ENCODE peak calls at places on chromosomes 11 and 22, in eight cellular contexts. A, J, D, K, Y, L, X and G are unnamed samples.

GRCh38 chr11:123628936-123629683 is 25.3 kb downstream of the SCN3B start:
- DNase-seq in A (no peak), J (no peak), D (no peak), K (peak; percentile 64), Y (no peak), L (no peak), X (peak; percentile 82), G (no peak)

GRCh38 chr11:35158371-35159081 is 19.6 kb downstream of the CD44 start:
- DNase-seq in A (no peak), J (no peak), D (no peak), K (peak; percentile 56), Y (no peak), L (no peak), X (no peak), G (no peak)

GRCh38 chr22:43860831-43861230 is 1.5 kb downstream of the SULT4A1 start:
- DNase-seq in A (no peak), J (no peak), D (peak; percentile 33), K (no peak), Y (no peak), L (no peak), X (peak; percentile 34), G (no peak)

GRCh38 chr11:107250017-107250416 is 207.6 kb downstream of the CWF19L2 start:
- DNase-seq in A (no peak), J (no peak), D (no peak), K (no peak), Y (no peak), L (no peak), X (no peak), G (no peak)

GRCh38 chr11:47524200-47524874 is 28.6 kb downstream of the CELF1 start:
- DNase-seq in A (no peak), J (no peak), D (peak; percentile 58), K (no peak), Y (no peak), L (no peak), X (no peak), G (no peak)

GRCh38 chr11:15179167-15179566 is 64.4 kb downstream of the INSC start:
- DNase-seq in A (peak; percentile 24), J (no peak), D (no peak), K (no peak), Y (no peak), L (no peak), X (no peak), G (peak; percentile 42)

GRCh38 chr11:35548925-35549561 is 23.6 kb upstream of the PAMR1 start:
- DNase-seq in A (no peak), J (no peak), D (no peak), K (no peak), Y (no peak), L (peak; percentile 80), X (no peak), G (no peak)

GRCh38 chr11:1048375-1049070 is 12.0 kb upstream of the MUC6 start:
- DNase-seq in A (no peak), J (no peak), D (no peak), K (peak; percentile 6), Y (no peak), L (no peak), X (peak; percentile 47), G (no peak)

GRCh38 chr11:73452726-73453125 is 76.5 kb downstream of the RELT start:
- DNase-seq in A (no peak), J (no peak), D (no peak), K (no peak), Y (no peak), L (no peak), X (no peak), G (no peak)
- H3K4me3 ChIP-seq in A (no peak overlapping the region), J (no peak overlapping the region), D (no peak overlapping the region), K (no peak overlapping the region), Y (no peak overlapping the region), L (no peak overlapping the region), X (no peak overlapping the region), G (no peak overlapping the region)

GRCh38 chr22:37161442-37161841 is 11.7 kb upstream of the IL2RB start:
- DNase-seq in A (no peak), J (no peak), D (no peak), K (no peak), Y (no peak), L (peak; percentile 31), X (peak; percentile 25), G (no peak)

GRCh38 chr22:37162221-37163095 is 12.7 kb upstream of the IL2RB start:
- DNase-seq in A (no peak), J (no peak), D (no peak), K (no peak), Y (peak; percentile 52), L (no peak), X (peak; percentile 33), G (no peak)

GRCh38 chr22:37163618-37164534 is 14.2 kb upstream of the IL2RB start:
- DNase-seq in A (no peak), J (no peak), D (no peak), K (no peak), Y (peak; percentile 28), L (no peak), X (no peak), G (no peak)

GRCh38 chr22:37164535-37164887 is 14.8 kb upstream of the IL2RB start:
- DNase-seq in A (no peak), J (no peak), D (no peak), K (no peak), Y (no peak), L (no peak), X (no peak), G (no peak)

GRCh38 chr22:37163096-37163489 is 13.4 kb upstream of the IL2RB start:
- DNase-seq in A (no peak), J (no peak), D (no peak), K (no peak), Y (no peak), L (no peak), X (no peak), G (no peak)
- H3K4me3 ChIP-seq in A (no peak overlapping the region), J (no peak overlapping the region), D (no peak overlapping the region), K (no peak overlapping the region), Y (peak overlapping the region; percentile 1), L (no peak overlapping the region), X (no peak overlapping the region), G (no peak overlapping the region)

GRCh38 chr22:27775698-27776409 is 25.7 kb downstream of the MN1 start:
- DNase-seq in A (no peak), J (no peak), D (no peak), K (peak; percentile 11), Y (no peak), L (no peak), X (no peak), G (no peak)
- H3K4me3 ChIP-seq in A (no peak overlapping the region), J (no peak overlapping the region), D (peak overlapping the region; percentile 23), K (peak overlapping the region; percentile 40), Y (no peak overlapping the region), L (no peak overlapping the region), X (peak overlapping the region; percentile 4), G (peak overlapping the region; percentile 20)

GRCh38 chr11:125262825-125263218 is 98.3 kb downstream of the PKNOX2 start:
- DNase-seq in A (no peak), J (no peak), D (no peak), K (no peak), Y (no peak), L (no peak), X (no peak), G (no peak)

GRCh38 chr11:125262194-125262824 is 97.8 kb downstream of the PKNOX2 start:
- DNase-seq in A (no peak), J (no peak), D (no peak), K (no peak), Y (no peak), L (no peak), X (no peak), G (no peak)

GRCh38 chr11:125264091-125265022 is 99.8 kb downstream of the PKNOX2 start:
- DNase-seq in A (no peak), J (no peak), D (no peak), K (no peak), Y (no peak), L (no peak), X (no peak), G (no peak)

GRCh38 chr11:125261471-125262087 is 97.0 kb downstream of the PKNOX2 start:
- DNase-seq in A (no peak), J (no peak), D (no peak), K (no peak), Y (no peak), L (no peak), X (no peak), G (no peak)

GRCh38 chr11:125263268-125263790 is 98.8 kb downstream of the PKNOX2 start:
- DNase-seq in A (peak; percentile 44), J (peak; percentile 68), D (peak; percentile 79), K (peak; percentile 66), Y (no peak), L (peak; percentile 69), X (peak; percentile 89), G (no peak)
- H3K4me3 ChIP-seq in A (peak overlapping the region; percentile 17), J (no peak overlapping the region), D (peak overlapping the region; percentile 44), K (peak overlapping the region; percentile 18), Y (no peak overlapping the region), L (no peak overlapping the region), X (peak overlapping the region; percentile 14), G (no peak overlapping the region)

GRCh38 chr11:67367014-67367835 is 6.2 kb downstream of the CLCF1 start:
- DNase-seq in A (no peak), J (no peak), D (no peak), K (no peak), Y (no peak), L (no peak), X (no peak), G (no peak)
- H3K4me3 ChIP-seq in A (no peak overlapping the region), J (no peak overlapping the region), D (no peak overlapping the region), K (no peak overlapping the region), Y (no peak overlapping the region), L (no peak overlapping the region), X (no peak overlapping the region), G (no peak overlapping the region)

GRCh38 chr11:117299351-117300300 is 8.5 kb downstream of the BACE1-AS start:
- DNase-seq in A (no peak), J (no peak), D (no peak), K (no peak), Y (no peak), L (no peak), X (no peak), G (no peak)
- H3K4me3 ChIP-seq in A (no peak overlapping the region), J (no peak overlapping the region), D (peak overlapping the region; percentile 45), K (peak overlapping the region; percentile 7), Y (no peak overlapping the region), L (no peak overlapping the region), X (peak overlapping the region; percentile 23), G (no peak overlapping the region)